ENCODE peak calls at places on chromosome 6, in seven cellular contexts. P is mammary epithelial cell; L is activated CD4-positive, alpha-beta T cell treated with anti-CD3 and anti-CD28 coated beads, Interleukin-2, amount 10 ng/mL, durations not matched to agents 7 days and 5 days; I is activated T-helper 1 cell treated with anti-CD3 and anti-CD28 coated beads, Interleukin-12 subunit alpha, Interleukin-12 subunit beta, Interleukin-2, Interleukin-4 antibody, amounts not matched to agents 30 ng/mL and 10 ng/mL and 1 ng/mL, durations not matched to agents 14 hours and 24 hours and 36 hours; Z is kidney tubule cell; Q is MM.1S; S is M059J. A is an unnamed sample.

GRCh38 chr6:5453531-5453930 is 192.2 kb downstream of the FARS2 start:
- DNase-seq in S (peak), P (no peak), I (no peak), L (no peak), Q (no peak), Z (peak), A (no peak)

GRCh38 chr6:158782432-158783166 is 36.6 kb downstream of the EZR start:
- DNase-seq in Q (no peak), Z (no peak), L (no peak), S (no peak), I (no peak), P (no peak), A (no peak)

GRCh38 chr6:31270788-31271640 is 878 bp downstream of the HLA-C start:
- DNase-seq in L (peak), P (peak), Z (peak), Q (peak), S (peak), I (peak), A (no peak)

GRCh38 chr6:110590821-110591351 is 114.5 kb upstream of the SLC22A16 start:
- DNase-seq in P (peak), Q (no peak), I (no peak), Z (peak), L (no peak), S (peak), A (no peak)

GRCh38 chr6:17281497-17282481 is 628 bp downstream of the RBM24 start:
- DNase-seq in S (peak), P (no peak), Z (peak), L (no peak), Q (no peak), I (no peak), A (no peak)

GRCh38 chr6:110800839-110801196 is 14.5 kb downstream of the CDK19 start:
- DNase-seq in S (no peak), P (no peak), Q (no peak), L (no peak), Z (no peak), I (no peak), A (no peak)

GRCh38 chr6:1363729-1364572 is 25.4 kb upstream of the FOXF2 start:
- DNase-seq in L (no peak), I (no peak), Z (peak), Q (no peak), S (no peak), P (no peak), A (no peak)

GRCh38 chr6:35023091-35023490 is 118.0 kb downstream of the TCP11 start:
- DNase-seq in S (no peak), I (no peak), Q (no peak), P (no peak), L (no peak), Z (no peak), A (no peak)

GRCh38 chr6:156910011-156910334 is 132.8 kb downstream of the ARID1B start:
- DNase-seq in Q (no peak), L (no peak), I (no peak), S (no peak), P (no peak), Z (no peak), A (no peak)

GRCh38 chr6:26022166-26022510 is 59.5 kb downstream of the TRIM38 start:
- DNase-seq in Z (peak), I (peak), S (peak), Q (peak), P (peak), L (peak), A (peak)

GRCh38 chr6:166784691-166785090 is 157.6 kb upstream of the RPS6KA2 start:
- DNase-seq in Z (peak), L (no peak), P (no peak), S (no peak), I (no peak), Q (no peak), A (no peak)

GRCh38 chr6:106631356-106631755 is 2.0 kb downstream of the QRSL1 start:
- DNase-seq in P (no peak), I (no peak), L (no peak), S (peak), Q (no peak), Z (peak), A (no peak)

GRCh38 chr6:8000080-8001035 is 63.8 kb downstream of the BLOC1S5 start:
- DNase-seq in Z (no peak), I (no peak), L (no peak), Q (no peak), P (no peak), S (no peak), A (no peak)

A was measured in NCI-H460.